ENCODE peak calls at places on chromosomes 1 and 21, in ten cellular contexts. R is NCI-H748 treated with DMSO at 0.1 percent for 48 hours; I is NCI-H2107; T is activated CD8-positive, alpha-beta T cell treated with anti-CD3 and anti-CD28 coated beads for 36 hours; Z is left cardiac atrium; P is Calu3; M is T-helper 2 cell; F is mammary epithelial cell; U is stimulated activated CD8-positive, alpha-beta memory T cell treated with anti-CD3 and anti-CD28 coated beads, Interleukin-7, amount 100 ng/mL, for 24 hours; Y is T follicular helper cell. N is an unnamed sample.

GRCh38 chr1:154574715-154575114 is 7.1 kb downstream of the CHRNB2 start:
- DNase-seq in F (no peak), Y (no peak), T (peak), Z (no peak), R (no peak), I (peak), P (no peak), U (no peak), M (no peak), N (no peak)

GRCh38 chr1:183339556-183340167 is 78.5 kb downstream of the NMNAT2 start:
- DNase-seq in F (no peak), Z (no peak), P (no peak), I (no peak), Y (no peak), R (no peak), T (no peak), U (no peak), M (no peak), N (no peak)

GRCh38 chr1:93357242-93357641 is 11.5 kb downstream of the DR1 start:
- DNase-seq in I (no peak), U (no peak), P (no peak), R (no peak), Y (no peak), M (no peak), Z (no peak), T (no peak), F (no peak), N (no peak)

GRCh38 chr1:50829010-50829958 is 130.8 kb downstream of the FAF1 start:
- DNase-seq in U (no peak), Y (no peak), R (peak), T (no peak), I (no peak), P (no peak), F (no peak), M (no peak), Z (no peak), N (no peak)

GRCh38 chr1:182680901-182681300 is 3.5 kb downstream of the RGS8 start:
- DNase-seq in R (no peak), P (no peak), Y (no peak), Z (no peak), T (no peak), F (peak), I (no peak), M (no peak), U (no peak), N (no peak)

GRCh38 chr1:31381394-31382287 is 8.8 kb upstream of the FABP3 start:
- DNase-seq in T (no peak), Y (no peak), F (no peak), U (no peak), R (no peak), Z (peak), M (no peak), I (no peak), P (peak), N (no peak)

GRCh38 chr1:14877224-14877623 is 276.3 kb upstream of the TMEM51 start:
- DNase-seq in I (no peak), R (no peak), P (no peak), T (no peak), M (no peak), U (no peak), Y (no peak), F (no peak), Z (no peak), N (no peak)

GRCh38 chr1:199422206-199422605 is 605.3 kb upstream of the NR5A2 start:
- DNase-seq in T (no peak), P (peak), M (no peak), R (no peak), I (no peak), F (peak), U (no peak), Y (no peak), Z (no peak), N (no peak)

GRCh38 chr1:150017206-150017750 is 6.8 kb upstream of the OTUD7B start:
- DNase-seq in R (no peak), I (no peak), T (no peak), P (peak), Y (no peak), Z (no peak), U (no peak), M (no peak), F (peak), N (no peak)

GRCh38 chr1:7339953-7340352 is 431.1 kb upstream of the VAMP3 start:
- DNase-seq in Y (no peak), T (no peak), P (no peak), Z (no peak), R (no peak), M (no peak), I (no peak), U (no peak), F (no peak), N (no peak)

GRCh38 chr1:147167361-147167760 is 4.9 kb downstream of the PRKAB2 start:
- DNase-seq in R (no peak), F (peak), I (no peak), T (no peak), U (no peak), Z (no peak), M (no peak), Y (no peak), P (no peak), N (no peak)

GRCh38 chr21:27001526-27001925 is 34.6 kb upstream of the ADAMTS5 start:
- DNase-seq in Y (no peak), M (no peak), T (no peak), U (no peak), P (no peak), I (no peak), F (no peak), Z (no peak), R (no peak), N (no peak)

GRCh38 chr1:164667010-164667409 is 108.0 kb downstream of the PBX1 start:
- DNase-seq in M (no peak), T (no peak), R (no peak), Z (no peak), I (no peak), F (no peak), P (no peak), Y (no peak), U (no peak), N (no peak)

GRCh38 chr1:108050134-108050533 is 85.2 kb upstream of the VAV3 start:
- DNase-seq in P (no peak), M (no peak), U (no peak), I (no peak), R (no peak), T (no peak), F (no peak), Y (no peak), Z (peak), N (no peak)

GRCh38 chr1:156502749-156503671 is 2.4 kb upstream of the MEF2D start:
- DNase-seq in I (no peak), F (peak), P (peak), U (no peak), Y (no peak), T (no peak), Z (peak), M (no peak), R (no peak), N (no peak)

GRCh38 chr1:68745006-68745405 is 248.1 kb upstream of the DEPDC1 start:
- DNase-seq in Y (no peak), Z (no peak), M (no peak), U (no peak), P (no peak), F (no peak), T (no peak), I (no peak), R (no peak), N (no peak)

GRCh38 chr1:215583185-215583692 is 16.1 kb downstream of the KCTD3 start:
- DNase-seq in Y (no peak), U (no peak), M (no peak), F (peak), R (no peak), Z (no peak), I (no peak), P (peak), T (no peak), N (no peak)

GRCh38 chr1:223726380-223727001 is 14.2 kb downstream of the CAPN2 start:
- DNase-seq in P (peak), T (peak), Y (peak), U (peak), Z (peak), R (no peak), I (no peak), F (peak), M (peak), N (peak)

GRCh38 chr1:54989968-54990810 is 8.5 kb upstream of the BSND start:
- DNase-seq in R (no peak), P (no peak), U (no peak), T (no peak), Z (no peak), Y (no peak), F (no peak), M (no peak), I (no peak), N (no peak)

GRCh38 chr1:205077158-205077933 is 6.9 kb downstream of the TMEM81 start:
- DNase-seq in T (no peak), Y (no peak), Z (no peak), F (no peak), M (no peak), I (no peak), U (no peak), R (no peak), P (no peak), N (no peak)

GRCh38 chr1:203906932-203907331 is 45.5 kb downstream of the SNRPE start:
- DNase-seq in T (no peak), P (peak), U (no peak), F (peak), R (no peak), I (no peak), Z (no peak), M (no peak), Y (no peak), N (no peak)

GRCh38 chr21:22795644-22796043 is 1797.4 kb downstream of the NCAM2 start:
- DNase-seq in M (no peak), R (no peak), P (no peak), T (no peak), F (no peak), Z (no peak), Y (no peak), I (no peak), U (no peak), N (no peak)

GRCh38 chr1:223707270-223708000 is 4.9 kb upstream of the CAPN2 start:
- DNase-seq in F (peak), R (no peak), T (no peak), Z (peak), I (peak), M (no peak), Y (no peak), P (peak), U (no peak), N (no peak)

GRCh38 chr1:161013591-161014513 is 7.1 kb downstream of the F11R start:
- DNase-seq in F (peak), T (peak), R (no peak), I (no peak), M (peak), Z (peak), Y (peak), U (peak), P (peak), N (peak)

GRCh38 chr1:43565600-43566360 is 35.1 kb downstream of the PTPRF start:
- DNase-seq in Y (peak), U (no peak), I (no peak), T (peak), F (no peak), P (no peak), Z (peak), R (peak), M (no peak), N (no peak)

GRCh38 chr21:26982767-26983166 is 15.9 kb upstream of the ADAMTS5 start:
- DNase-seq in F (peak), P (peak), Y (no peak), Z (no peak), R (no peak), U (no peak), M (no peak), I (no peak), T (no peak), N (no peak)

GRCh38 chr1:169238506-169238905 is 129.1 kb downstream of the NME7 start:
- DNase-seq in F (peak), Z (no peak), R (no peak), T (no peak), U (no peak), P (no peak), M (no peak), Y (no peak), I (no peak), N (no peak)

GRCh38 chr21:16366207-16366606 is 636.4 kb downstream of the USP25 start:
- DNase-seq in M (no peak), Y (no peak), T (no peak), R (no peak), U (no peak), Z (no peak), F (no peak), P (no peak), I (no peak), N (no peak)

GRCh38 chr21:18460979-18461378 is 57.4 kb upstream of the TMPRSS15 start:
- DNase-seq in M (no peak), T (no peak), Z (no peak), I (no peak), Y (no peak), P (no peak), R (no peak), U (no peak), F (no peak), N (no peak)

GRCh38 chr1:163084330-163084729 is 15.2 kb downstream of the RGS4 start:
- DNase-seq in U (no peak), F (no peak), Y (no peak), R (no peak), P (no peak), Z (no peak), T (no peak), I (no peak), M (no peak), N (no peak)

GRCh38 chr21:37507716-37508115 is 141.1 kb downstream of the DYRK1A start:
- DNase-seq in U (no peak), Y (no peak), F (no peak), R (no peak), Z (no peak), M (no peak), I (no peak), T (no peak), P (no peak), N (no peak)

GRCh38 chr1:23963617-23964234 is 4.1 kb downstream of the PNRC2 start:
- DNase-seq in Y (no peak), M (no peak), P (no peak), Z (no peak), T (no peak), U (no peak), R (no peak), F (no peak), I (no peak), N (no peak)